ENCODE peak calls at places on chromosomes 7 and 10, in five cellular contexts. O is GM23338, F is colonic mucosa, M is keratinocyte, L is thoracic aorta. B is an unnamed sample.
A peak's percentile ranks its signal among the peaks of the same experiment; 100 is the strongest.

GRCh38 chr10:96501985-96502384 is 11.7 kb downstream of the TLL2 start:
- DNase-seq in O (no peak), F (no peak), M (peak; percentile 62), L (no peak), B (no peak)

GRCh38 chr10:79178614-79179403 is 110.0 kb downstream of the ZMIZ1 start:
- DNase-seq in O (no peak), F (no peak), M (no peak), L (no peak), B (peak; percentile 94)

GRCh38 chr7:36301914-36302771 is 87.5 kb upstream of the ANLN start:
- DNase-seq in O (no peak), F (no peak), M (no peak), L (no peak), B (no peak)

GRCh38 chr10:129078322-129078721 is 388.7 kb upstream of the MGMT start:
- DNase-seq in O (no peak), F (peak; percentile 6), M (no peak), L (no peak), B (no peak)

GRCh38 chr7:13850185-13850752 is 139.2 kb downstream of the ETV1 start:
- DNase-seq in O (peak; percentile 24), F (peak; percentile 31), M (peak; percentile 79), L (no peak), B (peak; percentile 49)

GRCh38 chr7:33195264-33195663 is 65.9 kb downstream of the BBS9 start:
- DNase-seq in O (no peak), F (no peak), M (no peak), L (no peak), B (no peak)

GRCh38 chr10:97319671-97320479 is 804 bp downstream of the FRAT1 start:
- DNase-seq in O (peak; percentile 86), F (peak; percentile 69), M (no peak), L (no peak), B (peak; percentile 59)

GRCh38 chr7:2487586-2488271 is 11.5 kb upstream of the GRIFIN start:
- DNase-seq in O (no peak), F (no peak), M (no peak), L (no peak), B (no peak)

GRCh38 chr7:38398725-38399321 is 125.4 kb upstream of the TARP start:
- DNase-seq in O (peak; percentile 73), F (peak; percentile 33), M (no peak), L (no peak), B (peak; percentile 53)

GRCh38 chr10:50224330-50224952 is 26.9 kb downstream of the ASAH2 start:
- DNase-seq in O (peak; percentile 78), F (peak; percentile 29), M (peak; percentile 48), L (no peak), B (peak; percentile 32)

GRCh38 chr7:16939161-16939560 is 57.4 kb upstream of the AGR3 start:
- DNase-seq in O (peak; percentile 7), F (no peak), M (no peak), L (no peak), B (no peak)

GRCh38 chr10:66752714-66753113 is 173.1 kb upstream of the LRRTM3 start:
- DNase-seq in O (no peak), F (no peak), M (no peak), L (no peak), B (no peak)

GRCh38 chr10:75959209-75959608 is 527.8 kb downstream of the LRMDA start:
- DNase-seq in O (no peak), F (no peak), M (peak; percentile 57), L (no peak), B (no peak)

GRCh38 chr10:44370731-44371248 is 14.1 kb downstream of the CXCL12 start:
- DNase-seq in O (peak; percentile 85), F (no peak), M (no peak), L (no peak), B (no peak)

GRCh38 chr7:80876894-80877414 is 41.9 kb downstream of the SEMA3C start:
- DNase-seq in O (no peak), F (peak; percentile 51), M (no peak), L (no peak), B (peak; percentile 63)

GRCh38 chr7:7201583-7202374 is 19.4 kb downstream of the C1GALT1 start:
- DNase-seq in O (peak; percentile 84), F (peak; percentile 68), M (no peak), L (no peak), B (peak; percentile 22)

GRCh38 chr10:73786512-73786885 is 1.1 kb downstream of the ZSWIM8 start:
- DNase-seq in O (no peak), F (no peak), M (no peak), L (no peak), B (no peak)

GRCh38 chr7:85600425-85600824 is 413.6 kb upstream of the SEMA3D start:
- DNase-seq in O (peak; percentile 41), F (no peak), M (no peak), L (no peak), B (peak; percentile 34)

GRCh38 chr10:49322371-49323170 is 23.6 kb downstream of the C10orf71 start:
- DNase-seq in O (no peak), F (no peak), M (no peak), L (no peak), B (no peak)

GRCh38 chr7:52026140-52026539 is 709.5 kb upstream of the COBL start:
- DNase-seq in O (no peak), F (no peak), M (no peak), L (no peak), B (no peak)

GRCh38 chr10:56370217-56371113 is 9.4 kb upstream of the ZWINT start:
- DNase-seq in O (peak; percentile 44), F (no peak), M (no peak), L (no peak), B (no peak)

GRCh38 chr7:140873473-140873872 is 51.3 kb downstream of the BRAF start:
- DNase-seq in O (no peak), F (no peak), M (no peak), L (no peak), B (no peak)

GRCh38 chr10:132404911-132405462 is 8.0 kb downstream of the PWWP2B start:
- DNase-seq in O (peak; percentile 83), F (no peak), M (no peak), L (no peak), B (no peak)

GRCh38 chr10:35640951-35641429 is 1.1 kb downstream of the FZD8 start:
- DNase-seq in O (peak; percentile 83), F (peak; percentile 69), M (no peak), L (no peak), B (peak; percentile 82)

GRCh38 chr10:63115732-63116383 is 17.3 kb upstream of the NRBF2 start:
- DNase-seq in O (no peak), F (peak; percentile 40), M (no peak), L (peak; percentile 69), B (no peak)

GRCh38 chr10:116120688-116121087 is 152.3 kb downstream of the GFRA1 start:
- DNase-seq in O (peak; percentile 82), F (peak; percentile 16), M (no peak), L (no peak), B (peak; percentile 12)

GRCh38 chr10:48482207-48482606 is 122.7 kb downstream of the ARHGAP22 start:
- DNase-seq in O (no peak), F (no peak), M (no peak), L (no peak), B (no peak)

GRCh38 chr10:106474891-106475290 is 689.6 kb downstream of the SORCS1 start:
- DNase-seq in O (no peak), F (no peak), M (no peak), L (no peak), B (no peak)

GRCh38 chr10:110273474-110273873 is 31.2 kb downstream of the SMNDC1 start:
- DNase-seq in O (no peak), F (no peak), M (no peak), L (peak; percentile 30), B (no peak)

GRCh38 chr7:20542594-20542993 is 72.9 kb upstream of the ABCB5 start:
- DNase-seq in O (no peak), F (no peak), M (no peak), L (no peak), B (peak; percentile 59)

GRCh38 chr10:620417-620816 is 69.1 kb downstream of the DIP2C start:
- DNase-seq in O (no peak), F (no peak), M (no peak), L (no peak), B (no peak)

GRCh38 chr10:102802920-102803534 is 34.2 kb downstream of the CYP17A1 start:
- DNase-seq in O (peak; percentile 73), F (no peak), M (no peak), L (no peak), B (no peak)

GRCh38 chr10:103839867-103840746 is 15.3 kb downstream of the SH3PXD2A start:
- DNase-seq in O (peak; percentile 68), F (peak; percentile 72), M (no peak), L (no peak), B (no peak)
- H3K4me1 ChIP-seq in O (peaks cover 31% of the 10 kb centered on the region), F (peaks cover 40% of the 10 kb centered on the region), M (peaks cover 81% of the 10 kb centered on the region), L (peaks cover 62% of the 10 kb centered on the region), B (no peaks in the 10 kb centered on the region)

DNA sequence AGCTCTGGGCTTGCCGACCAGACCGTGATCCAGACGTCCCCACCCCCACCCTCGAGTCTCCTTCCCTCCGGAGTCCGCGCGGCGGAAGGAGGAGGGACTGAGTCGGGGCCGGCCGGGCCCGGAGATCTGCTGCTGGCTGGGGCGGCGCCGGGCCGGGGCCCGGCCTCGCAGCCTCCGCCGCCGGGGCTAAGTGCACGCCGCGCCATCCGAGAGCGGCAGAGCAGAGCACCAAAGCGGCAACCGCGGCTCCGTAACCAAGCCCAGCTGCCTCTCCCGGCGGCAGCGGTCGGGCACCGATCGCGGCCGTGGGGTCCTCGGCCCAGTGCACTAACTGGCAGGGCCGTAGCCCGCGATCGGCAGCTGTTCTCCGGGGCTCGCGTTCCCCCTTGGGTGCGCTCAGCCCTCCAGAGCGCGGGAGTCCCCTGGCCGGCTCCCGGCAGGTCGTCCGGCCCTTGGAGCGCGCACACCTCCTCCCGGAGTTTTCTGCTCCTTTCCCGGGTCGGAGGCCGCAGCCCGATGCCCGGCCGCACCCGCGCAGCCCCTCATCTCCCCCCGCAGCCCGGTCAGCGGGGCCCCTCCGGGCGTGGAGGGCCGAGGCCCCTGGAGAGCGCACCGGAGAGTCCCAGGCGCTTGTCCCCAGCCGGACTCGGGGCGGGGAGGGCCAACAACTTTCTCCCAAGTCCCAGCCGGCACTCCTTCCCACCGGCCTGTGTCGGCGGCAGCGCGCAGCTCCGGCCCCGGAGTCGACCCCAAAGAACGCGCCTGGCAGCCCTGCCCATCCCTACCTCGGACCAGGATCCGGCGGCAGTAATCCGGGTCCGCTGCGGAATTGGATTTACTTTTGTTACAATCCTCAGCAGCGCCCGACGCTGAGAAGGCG is 799 bp downstream of the VAX1 start:
- DNase-seq in O (peak; percentile 81), F (no peak), M (no peak), L (no peak), B (no peak)
- H3K27me3 ChIP-seq in O (peaks cover 98% of the 10 kb centered on the region), F (peaks cover 97% of the 10 kb centered on the region), M (peaks cover 95% of the 10 kb centered on the region), L (peaks cover 15% of the 10 kb centered on the region), B (peaks cover 94% of the 10 kb centered on the region)

DNA sequence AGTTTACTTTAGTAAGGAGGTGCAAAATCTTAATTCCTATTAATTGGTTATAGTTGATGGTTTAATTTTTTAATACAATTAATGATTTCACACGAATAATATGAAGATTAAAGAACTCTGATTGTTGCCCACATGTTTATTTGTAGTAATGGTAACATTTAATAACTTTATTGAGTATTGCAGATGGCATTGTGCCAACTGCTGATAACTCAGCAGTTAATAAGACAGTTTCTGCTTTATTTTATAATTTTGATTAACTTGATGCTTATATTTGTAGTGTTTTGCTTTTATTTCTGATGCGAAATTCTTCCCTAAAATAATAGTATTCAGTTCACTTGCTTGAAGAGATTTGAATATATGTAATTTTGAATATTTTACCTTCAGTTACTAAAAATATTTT is 2.8 kb downstream of the DNAJB9 start:
- DNase-seq in O (no peak), F (no peak), M (no peak), L (no peak), B (no peak)
- H3K4me1 ChIP-seq in O (peaks cover 14% of the 10 kb centered on the region), F (peaks cover 12% of the 10 kb centered on the region), M (peaks cover 19% of the 10 kb centered on the region), L (peaks cover 26% of the 10 kb centered on the region), B (no peaks in the 10 kb centered on the region)

GRCh38 chr7:100968031-100968430 is 1.3 kb upstream of the MUC12 start:
- DNase-seq in O (peak; percentile 64), F (no peak), M (no peak), L (no peak), B (no peak)
- H3K27me3 ChIP-seq in O (peaks cover 20% of the 10 kb centered on the region), F (peaks cover 21% of the 10 kb centered on the region), M (peaks cover 43% of the 10 kb centered on the region), L (peaks cover 22% of the 10 kb centered on the region), B (peaks cover 71% of the 10 kb centered on the region)

B was measured in BE2C.